ENCODE peak calls at places on chromosomes 11 and 22, in five cellular contexts. O, K, J, X and N are unnamed samples.

GRCh38 chr11:2997406-2997805 is 5.3 kb upstream of the NAP1L4 start:
- DNase-seq in X (no peak), K (no peak), J (no peak), O (no peak), N (no peak)

GRCh38 chr11:127126956-127127355 is 126.4 kb upstream of the KIRREL3 start:
- DNase-seq in O (no peak), X (no peak), K (no peak), J (no peak), N (no peak)

GRCh38 chr22:27673839-27674238 is 127.7 kb downstream of the MN1 start:
- DNase-seq in J (peak), K (no peak), X (no peak), O (no peak), N (peak)

GRCh38 chr11:61734767-61735166 is 17.7 kb upstream of the MYRF start:
- DNase-seq in J (no peak), O (no peak), K (no peak), X (no peak), N (no peak)

GRCh38 chr11:776459-777287 is 614 bp downstream of the GATD1 start:
- DNase-seq in J (peak), O (no peak), K (no peak), X (no peak), N (no peak)

GRCh38 chr11:70816156-70816678 is 417.9 kb downstream of the CTTN start:
- DNase-seq in K (no peak), O (no peak), X (no peak), J (no peak), N (no peak)

GRCh38 chr11:69949327-69949726 is 128.8 kb upstream of the ANO1 start:
- DNase-seq in O (no peak), K (peak), J (no peak), X (no peak), N (peak)

GRCh38 chr11:36567684-36568083 is at the start of gene RAG1:
- DNase-seq in J (no peak), O (no peak), X (no peak), K (no peak), N (no peak)

GRCh38 chr11:3738723-3739122 is 58.6 kb downstream of the NUP98 start:
- DNase-seq in J (no peak), O (no peak), K (no peak), X (no peak), N (no peak)

GRCh38 chr11:110526323-110526722 is 96.6 kb downstream of the FDX1 start:
- DNase-seq in K (no peak), X (no peak), J (no peak), O (no peak), N (no peak)

GRCh38 chr11:84993386-84993785 is 633.8 kb downstream of the DLG2 start:
- DNase-seq in J (no peak), X (no peak), O (no peak), K (no peak), N (no peak)

GRCh38 chr11:106398396-106399074 is 321.1 kb downstream of the AASDHPPT start:
- DNase-seq in O (no peak), X (no peak), K (peak), J (no peak), N (no peak)

GRCh38 chr11:16347928-16348685 is 8.2 kb downstream of the SOX6 start:
- DNase-seq in K (no peak), J (no peak), X (no peak), O (no peak), N (no peak)

GRCh38 chr22:42939941-42940653 is 74.9 kb downstream of the PACSIN2 start:
- DNase-seq in K (no peak), O (no peak), X (peak), J (no peak), N (no peak)

GRCh38 chr11:70324354-70325115 is 54.0 kb downstream of the PPFIA1 start:
- DNase-seq in X (no peak), K (no peak), O (no peak), J (no peak), N (no peak)

GRCh38 chr11:17188675-17189074 is 19.1 kb downstream of the PIK3C2A start:
- DNase-seq in J (no peak), X (no peak), O (no peak), K (no peak), N (no peak)

GRCh38 chr11:40328890-40329617 is 1130.4 kb downstream of the LRRC4C start:
- DNase-seq in J (no peak), O (no peak), X (peak), K (peak), N (no peak)

GRCh38 chr11:134372961-134373360 is 39.1 kb downstream of the B3GAT1 start:
- DNase-seq in J (no peak), K (no peak), X (no peak), O (no peak), N (no peak)

GRCh38 chr22:40044870-40045834 is 50.4 kb downstream of the FAM83F start:
- DNase-seq in X (no peak), K (no peak), O (peak), J (peak), N (no peak)

GRCh38 chr22:35292786-35293185 is 6.9 kb upstream of the TOM1 start:
- DNase-seq in K (no peak), X (no peak), O (no peak), J (no peak), N (no peak)

GRCh38 chr11:47325271-47326041 is 27.0 kb downstream of the MYBPC3 start:
- DNase-seq in J (no peak), K (no peak), X (no peak), O (no peak), N (no peak)

GRCh38 chr11:3840870-3841425 is at the start of gene RHOG:
- DNase-seq in K (peak), J (peak), X (no peak), O (no peak), N (peak)

GRCh38 chr11:2933376-2934056 is 4.3 kb upstream of the PHLDA2 start:
- DNase-seq in K (peak), X (no peak), O (no peak), J (no peak), N (no peak)

GRCh38 chr11:61890536-61891330 is 612 bp downstream of the FADS3 start:
- DNase-seq in X (no peak), O (no peak), K (peak), J (peak), N (no peak)

GRCh38 chr11:113684558-113684957 is 21.6 kb downstream of the TMPRSS5 start:
- DNase-seq in X (no peak), J (no peak), O (no peak), K (no peak), N (no peak)

GRCh38 chr11:10909141-10909883 is 51.5 kb upstream of the ZBED5 start:
- DNase-seq in J (no peak), K (no peak), X (no peak), O (no peak), N (no peak)

GRCh38 chr11:8056810-8057463 is 24.1 kb upstream of the TUB start:
- DNase-seq in K (peak), X (no peak), J (no peak), O (no peak), N (no peak)

GRCh38 chr11:18721576-18722292 is 4.3 kb downstream of the IGSF22 start:
- DNase-seq in X (peak), O (no peak), J (peak), K (no peak), N (peak)

GRCh38 chr11:79794484-79795393 is 353.9 kb upstream of the TENM4 start:
- DNase-seq in X (no peak), K (no peak), J (no peak), O (no peak), N (no peak)

GRCh38 chr11:99352642-99353041 is 331.9 kb downstream of the CNTN5 start:
- DNase-seq in K (no peak), O (no peak), X (no peak), J (no peak), N (no peak)

GRCh38 chr11:64590763-64591221 is at the start of gene SLC22A12:
- DNase-seq in X (no peak), J (no peak), O (no peak), K (no peak), N (peak)

GRCh38 chr11:91272089-91272488 is 952.5 kb upstream of the FAT3 start:
- DNase-seq in K (no peak), O (no peak), J (no peak), X (no peak), N (no peak)

GRCh38 chr11:1152316-1153104 is 5.2 kb upstream of the MUC5AC start:
- DNase-seq in K (peak), O (no peak), X (no peak), J (peak), N (peak)

GRCh38 chr22:22618923-22619322 is 25.5 kb upstream of the GGTLC2 start:
- DNase-seq in J (no peak), K (no peak), O (no peak), X (no peak), N (no peak)

GRCh38 chr22:22958621-22959020 is 71.0 kb downstream of the IGLL5 start:
- DNase-seq in O (no peak), X (no peak), K (no peak), J (no peak), N (no peak)

GRCh38 chr11:58531865-58532341 is 24.0 kb upstream of the OR5B21 start:
- DNase-seq in K (no peak), J (no peak), X (no peak), O (no peak), N (no peak)